ENCODE peak calls at places on chromosomes 7 and 10, in seven cellular contexts. One of them, this sample, is unnamed.

GRCh38 chr10:97921581-97922377 is 72.1 kb downstream of the GOLGA7B start:
- DNase-seq in IMR-90: peak; percentile 1
- DNase-seq in neuronal stem cell: no peak
- DNase-seq in H1: no peak
- DNase-seq in mesenchymal stem cell: no peak
- DNase-seq in H9: no peak
- DNase-seq in trophoblast cell: no peak
- DNase-seq in this sample: no peak

GRCh38 chr10:101402711-101403110 is 48.7 kb downstream of the BTRC start:
- DNase-seq in IMR-90: no peak
- DNase-seq in neuronal stem cell: no peak
- DNase-seq in H1: no peak
- DNase-seq in mesenchymal stem cell: no peak
- DNase-seq in H9: no peak
- DNase-seq in trophoblast cell: no peak
- DNase-seq in this sample: no peak

GRCh38 chr7:25857376-25858067 is 294.5 kb upstream of the NFE2L3 start:
- DNase-seq in IMR-90: peak; percentile 55
- DNase-seq in neuronal stem cell: no peak
- DNase-seq in H1: no peak
- DNase-seq in mesenchymal stem cell: peak; percentile 96
- DNase-seq in H9: peak; percentile 77
- DNase-seq in trophoblast cell: peak; percentile 77
- DNase-seq in this sample: peak; percentile 91

GRCh38 chr7:157017149-157017548 is 6.7 kb upstream of the MNX1 start:
- DNase-seq in IMR-90: no peak
- DNase-seq in neuronal stem cell: no peak
- DNase-seq in H1: no peak
- DNase-seq in mesenchymal stem cell: no peak
- DNase-seq in H9: peak; percentile 46
- DNase-seq in trophoblast cell: no peak
- DNase-seq in this sample: no peak

GRCh38 chr10:97531401-97531985 is 32.8 kb downstream of the UBTD1 start:
- DNase-seq in IMR-90: peak; percentile 60
- DNase-seq in neuronal stem cell: no peak
- DNase-seq in H1: no peak
- DNase-seq in mesenchymal stem cell: peak; percentile 73
- DNase-seq in H9: peak; percentile 46
- DNase-seq in trophoblast cell: peak; percentile 96
- DNase-seq in this sample: peak; percentile 95

GRCh38 chr10:69057951-69058297 is 30.0 kb upstream of the SRGN start:
- DNase-seq in IMR-90: peak; percentile 50
- DNase-seq in neuronal stem cell: no peak
- DNase-seq in H1: no peak
- DNase-seq in mesenchymal stem cell: no peak
- DNase-seq in H9: no peak
- DNase-seq in trophoblast cell: no peak
- DNase-seq in this sample: no peak

GRCh38 chr10:78688221-78688944 is 380.4 kb upstream of the ZMIZ1 start:
- DNase-seq in IMR-90: no peak
- DNase-seq in neuronal stem cell: no peak
- DNase-seq in H1: no peak
- DNase-seq in mesenchymal stem cell: no peak
- DNase-seq in H9: no peak
- DNase-seq in trophoblast cell: no peak
- DNase-seq in this sample: no peak

GRCh38 chr7:129940329-129940728 is 12.4 kb downstream of the UBE2H start:
- DNase-seq in IMR-90: no peak
- DNase-seq in neuronal stem cell: no peak
- DNase-seq in H1: no peak
- DNase-seq in mesenchymal stem cell: no peak
- DNase-seq in H9: no peak
- DNase-seq in trophoblast cell: no peak
- DNase-seq in this sample: no peak

GRCh38 chr7:11239311-11239710 is 265.6 kb downstream of the PHF14 start:
- DNase-seq in IMR-90: no peak
- DNase-seq in neuronal stem cell: no peak
- DNase-seq in H1: no peak
- DNase-seq in mesenchymal stem cell: peak; percentile 34
- DNase-seq in H9: no peak
- DNase-seq in trophoblast cell: peak; percentile 82
- DNase-seq in this sample: no peak

GRCh38 chr10:87976101-87976743 is 112.8 kb downstream of the PTEN start:
- DNase-seq in IMR-90: peak; percentile 42
- DNase-seq in neuronal stem cell: no peak
- DNase-seq in H1: no peak
- DNase-seq in mesenchymal stem cell: peak; percentile 44
- DNase-seq in H9: no peak
- DNase-seq in trophoblast cell: peak; percentile 42
- DNase-seq in this sample: no peak

GRCh38 chr10:11018426-11018818 is 750 bp downstream of the CELF2 start:
- DNase-seq in IMR-90: no peak
- DNase-seq in neuronal stem cell: no peak
- DNase-seq in H1: no peak
- DNase-seq in mesenchymal stem cell: no peak
- DNase-seq in H9: peak; percentile 32
- DNase-seq in trophoblast cell: no peak
- DNase-seq in this sample: no peak

GRCh38 chr10:123883921-123884320 is 7.7 kb downstream of the CPXM2 start:
- DNase-seq in IMR-90: no peak
- DNase-seq in neuronal stem cell: no peak
- DNase-seq in H1: no peak
- DNase-seq in mesenchymal stem cell: no peak
- DNase-seq in H9: no peak
- DNase-seq in trophoblast cell: peak; percentile 64
- DNase-seq in this sample: no peak

GRCh38 chr10:59460601-59461000 is 98.3 kb upstream of the FAM13C start:
- DNase-seq in IMR-90: no peak
- DNase-seq in neuronal stem cell: no peak
- DNase-seq in H1: no peak
- DNase-seq in mesenchymal stem cell: no peak
- DNase-seq in H9: no peak
- DNase-seq in trophoblast cell: peak; percentile 69
- DNase-seq in this sample: no peak

GRCh38 chr10:78436706-78437406 is 403.2 kb downstream of the RPS24 start:
- DNase-seq in IMR-90: no peak
- DNase-seq in neuronal stem cell: no peak
- DNase-seq in H1: no peak
- DNase-seq in mesenchymal stem cell: no peak
- DNase-seq in H9: no peak
- DNase-seq in trophoblast cell: no peak
- DNase-seq in this sample: no peak

GRCh38 chr10:89342219-89342966 is 14.6 kb downstream of the IFIT3 start:
- DNase-seq in IMR-90: peak; percentile 84
- DNase-seq in neuronal stem cell: no peak
- DNase-seq in H1: no peak
- DNase-seq in mesenchymal stem cell: no peak
- DNase-seq in H9: no peak
- DNase-seq in trophoblast cell: no peak
- DNase-seq in this sample: no peak

GRCh38 chr10:131776496-131776895 is 124.3 kb upstream of the PPP2R2D start:
- DNase-seq in IMR-90: no peak
- DNase-seq in neuronal stem cell: no peak
- DNase-seq in H1: no peak
- DNase-seq in mesenchymal stem cell: no peak
- DNase-seq in H9: peak; percentile 30
- DNase-seq in trophoblast cell: no peak
- DNase-seq in this sample: no peak

GRCh38 chr7:129225206-129225930 is 538 bp downstream of the AHCYL2 start:
- DNase-seq in IMR-90: peak; percentile 27
- DNase-seq in neuronal stem cell: peak; percentile 61
- DNase-seq in H1: no peak
- DNase-seq in mesenchymal stem cell: peak; percentile 68
- DNase-seq in H9: peak; percentile 59
- DNase-seq in trophoblast cell: peak; percentile 60
- DNase-seq in this sample: peak; percentile 76

GRCh38 chr7:28130277-28130676 is 50.3 kb downstream of the JAZF1 start:
- DNase-seq in IMR-90: peak; percentile 95
- DNase-seq in neuronal stem cell: no peak
- DNase-seq in H1: no peak
- DNase-seq in mesenchymal stem cell: peak; percentile 89
- DNase-seq in H9: no peak
- DNase-seq in trophoblast cell: peak; percentile 78
- DNase-seq in this sample: no peak

GRCh38 chr10:14405076-14406065 is 74.6 kb upstream of the FRMD4A start:
- DNase-seq in IMR-90: peak; percentile 99
- DNase-seq in neuronal stem cell: no peak
- DNase-seq in H1: no peak
- DNase-seq in mesenchymal stem cell: peak; percentile 49
- DNase-seq in H9: no peak
- DNase-seq in trophoblast cell: peak; percentile 72
- DNase-seq in this sample: no peak

GRCh38 chr7:27782849-27783248 is 42.9 kb downstream of the TAX1BP1 start:
- DNase-seq in IMR-90: peak; percentile 39
- DNase-seq in neuronal stem cell: no peak
- DNase-seq in H1: no peak
- DNase-seq in mesenchymal stem cell: no peak
- DNase-seq in H9: no peak
- DNase-seq in trophoblast cell: no peak
- DNase-seq in this sample: no peak

GRCh38 chr7:90271753-90272152 is 26.8 kb downstream of the CFAP69 start:
- DNase-seq in IMR-90: peak; percentile 73
- DNase-seq in neuronal stem cell: no peak
- DNase-seq in H1: no peak
- DNase-seq in mesenchymal stem cell: peak; percentile 2
- DNase-seq in H9: no peak
- DNase-seq in trophoblast cell: peak; percentile 55
- DNase-seq in this sample: no peak

GRCh38 chr7:90269163-90269562 is 24.2 kb downstream of the CFAP69 start:
- DNase-seq in IMR-90: no peak
- DNase-seq in neuronal stem cell: no peak
- DNase-seq in H1: no peak
- DNase-seq in mesenchymal stem cell: no peak
- DNase-seq in H9: no peak
- DNase-seq in trophoblast cell: peak; percentile 18
- DNase-seq in this sample: no peak

GRCh38 chr7:90270431-90271178 is 25.6 kb downstream of the CFAP69 start:
- DNase-seq in IMR-90: no peak
- DNase-seq in neuronal stem cell: no peak
- DNase-seq in H1: no peak
- DNase-seq in mesenchymal stem cell: no peak
- DNase-seq in H9: no peak
- DNase-seq in trophoblast cell: no peak
- DNase-seq in this sample: no peak

GRCh38 chr7:90274161-90274560 is 29.2 kb downstream of the CFAP69 start:
- DNase-seq in IMR-90: no peak
- DNase-seq in neuronal stem cell: no peak
- DNase-seq in H1: no peak
- DNase-seq in mesenchymal stem cell: no peak
- DNase-seq in H9: no peak
- DNase-seq in trophoblast cell: no peak
- DNase-seq in this sample: no peak

GRCh38 chr7:90272242-90272641 is 27.3 kb downstream of the CFAP69 start:
- DNase-seq in IMR-90: no peak
- DNase-seq in neuronal stem cell: no peak
- DNase-seq in H1: no peak
- DNase-seq in mesenchymal stem cell: no peak
- DNase-seq in H9: no peak
- DNase-seq in trophoblast cell: no peak
- DNase-seq in this sample: no peak
- H3K27ac ChIP-seq in IMR-90: no peak overlapping the region
- H3K27ac ChIP-seq in neuronal stem cell: no peak overlapping the region
- H3K27ac ChIP-seq in H1: no peak overlapping the region
- H3K27ac ChIP-seq in mesenchymal stem cell: no peak overlapping the region
- H3K27ac ChIP-seq in H9: no peak overlapping the region
- H3K27ac ChIP-seq in trophoblast cell: no peak overlapping the region
- H3K27ac ChIP-seq in this sample: no peak overlapping the region

GRCh38 chr7:121339082-121339481 is 10.3 kb downstream of the WNT16 start:
- DNase-seq in IMR-90: no peak
- DNase-seq in neuronal stem cell: no peak
- DNase-seq in H1: no peak
- DNase-seq in mesenchymal stem cell: no peak
- DNase-seq in H9: no peak
- DNase-seq in trophoblast cell: no peak
- DNase-seq in this sample: no peak
- H2AK5ac ChIP-seq in IMR-90: peak overlapping the region; percentile 73
- H2AK5ac ChIP-seq in neuronal stem cell: no peak overlapping the region
- H2AK5ac ChIP-seq in H1: no peak overlapping the region
- H2AK5ac ChIP-seq in mesenchymal stem cell: no peak overlapping the region
- H2AK5ac ChIP-seq in H9: no peak overlapping the region
- H2AK5ac ChIP-seq in trophoblast cell: no peak overlapping the region
- H2AK5ac ChIP-seq in this sample: no peak overlapping the region

GRCh38 chr10:96436035-96436434 is 77.2 kb upstream of the OPALIN start:
- DNase-seq in IMR-90: no peak
- DNase-seq in neuronal stem cell: no peak
- DNase-seq in H1: no peak
- DNase-seq in mesenchymal stem cell: no peak
- DNase-seq in H9: no peak
- DNase-seq in trophoblast cell: no peak
- DNase-seq in this sample: no peak
- H4K8ac ChIP-seq in IMR-90: no peak overlapping the region
- H4K8ac ChIP-seq in neuronal stem cell: no peak overlapping the region
- H4K8ac ChIP-seq in H1: no peak overlapping the region
- H4K8ac ChIP-seq in mesenchymal stem cell: no peak overlapping the region
- H4K8ac ChIP-seq in H9: no peak overlapping the region
- H4K8ac ChIP-seq in trophoblast cell: no peak overlapping the region
- H4K8ac ChIP-seq in this sample: no peak overlapping the region

GRCh38 chr7:76301000-76301399 is 1.5 kb upstream of the HSPB1 start:
- DNase-seq in IMR-90: no peak
- DNase-seq in neuronal stem cell: no peak
- DNase-seq in H1: no peak
- DNase-seq in mesenchymal stem cell: no peak
- DNase-seq in H9: no peak
- DNase-seq in trophoblast cell: no peak
- DNase-seq in this sample: no peak

GRCh38 chr7:76296743-76297740 is 5.4 kb upstream of the HSPB1 start:
- DNase-seq in IMR-90: peak; percentile 93
- DNase-seq in neuronal stem cell: no peak
- DNase-seq in H1: no peak
- DNase-seq in mesenchymal stem cell: peak; percentile 84
- DNase-seq in H9: no peak
- DNase-seq in trophoblast cell: peak; percentile 84
- DNase-seq in this sample: no peak

GRCh38 chr7:76302299-76303056 is at the start of gene HSPB1:
- DNase-seq in IMR-90: peak; percentile 84
- DNase-seq in neuronal stem cell: peak; percentile 53
- DNase-seq in H1: no peak
- DNase-seq in mesenchymal stem cell: peak; percentile 96
- DNase-seq in H9: peak; percentile 77
- DNase-seq in trophoblast cell: peak; percentile 91
- DNase-seq in this sample: peak; percentile 93

GRCh38 chr7:76303057-76303828 is 770 bp downstream of the HSPB1 start:
- DNase-seq in IMR-90: peak; percentile 92
- DNase-seq in neuronal stem cell: peak; percentile 88
- DNase-seq in H1: peak; percentile 93
- DNase-seq in mesenchymal stem cell: peak; percentile 91
- DNase-seq in H9: peak; percentile 96
- DNase-seq in trophoblast cell: peak; percentile 83
- DNase-seq in this sample: peak; percentile 99

GRCh38 chr7:76300210-76300731 is 2.2 kb upstream of the HSPB1 start:
- DNase-seq in IMR-90: peak; percentile 82
- DNase-seq in neuronal stem cell: no peak
- DNase-seq in H1: no peak
- DNase-seq in mesenchymal stem cell: peak; percentile 81
- DNase-seq in H9: no peak
- DNase-seq in trophoblast cell: peak; percentile 96
- DNase-seq in this sample: no peak
- H3K27ac ChIP-seq in IMR-90: no peak overlapping the region
- H3K27ac ChIP-seq in neuronal stem cell: no peak overlapping the region
- H3K27ac ChIP-seq in H1: no peak overlapping the region
- H3K27ac ChIP-seq in mesenchymal stem cell: no peak overlapping the region
- H3K27ac ChIP-seq in H9: no peak overlapping the region
- H3K27ac ChIP-seq in trophoblast cell: peak overlapping the region; percentile 48
- H3K27ac ChIP-seq in this sample: no peak overlapping the region

This sample was measured in mesendoderm.